ENCODE peak calls at places on chromosomes 16 and 17, in seven cellular contexts. G is amygdala; E is epithelial cell of prostate; W is tibial nerve; R is ascending aorta; N is activated T-cell treated with anti-CD3 and anti-CD28 coated beads, Interleukin-2, amount 50 U/mL, for 72 hours; L is AG08395. X is an unnamed sample.

GRCh38 chr17:29838961-29839360 is 91.1 kb downstream of the SSH2 start:
- DNase-seq in L (no peak), G (no peak), R (no peak), E (no peak), W (no peak), N (no peak), X (no peak)

GRCh38 chr17:17386143-17386800 is 83.1 kb downstream of the NT5M start:
- DNase-seq in W (no peak), L (no peak), G (no peak), R (no peak), N (no peak), E (no peak), X (no peak)

GRCh38 chr16:2190659-2191445 is 5.6 kb downstream of the CASKIN1 start:
- DNase-seq in G (peak), N (no peak), E (no peak), R (no peak), L (no peak), W (no peak), X (no peak)

GRCh38 chr16:75301804-75302203 is 50.4 kb upstream of the BCAR1 start:
- DNase-seq in N (no peak), G (no peak), L (peak), E (no peak), R (no peak), W (no peak), X (no peak)

GRCh38 chr16:7992616-7993015 is 597.7 kb downstream of the TMEM114 start:
- DNase-seq in R (no peak), N (no peak), W (no peak), E (no peak), L (no peak), G (no peak), X (no peak)

GRCh38 chr17:28985950-28986713 is 19.7 kb downstream of the SEZ6 start:
- DNase-seq in G (no peak), E (no peak), L (no peak), N (no peak), W (no peak), R (no peak), X (no peak)

GRCh38 chr16:85613609-85614337 is 651 bp downstream of the GSE1 start:
- DNase-seq in R (peak), G (peak), W (peak), N (peak), L (peak), E (no peak), X (peak)

GRCh38 chr17:45857977-45858708 is 13.5 kb downstream of the SPPL2C start:
- DNase-seq in R (no peak), L (peak), N (no peak), W (peak), G (no peak), E (no peak), X (no peak)

GRCh38 chr16:85286970-85287814 is 174.9 kb upstream of the CIBAR2 start:
- DNase-seq in N (no peak), L (peak), R (no peak), G (peak), E (no peak), W (no peak), X (peak)

GRCh38 chr17:21239680-21240374 is 13.4 kb downstream of the NATD1 start:
- DNase-seq in L (peak), N (no peak), G (no peak), R (no peak), W (no peak), E (no peak), X (no peak)

GRCh38 chr17:27236710-27237315 is 57.1 kb upstream of the WSB1 start:
- DNase-seq in G (no peak), L (peak), E (no peak), N (peak), W (peak), R (peak), X (peak)

GRCh38 chr17:28684963-28685362 is 23.0 kb downstream of the SUPT6H start:
- DNase-seq in R (no peak), G (peak), L (peak), N (no peak), W (peak), E (no peak), X (no peak)

GRCh38 chr16:30895592-30896202 is 717 bp upstream of the CTF1 start:
- DNase-seq in L (no peak), E (no peak), N (no peak), W (no peak), G (no peak), R (no peak), X (no peak)

GRCh38 chr17:36901506-36901905 is 35.8 kb upstream of the LHX1 start:
- DNase-seq in L (no peak), E (no peak), N (no peak), W (no peak), G (no peak), R (no peak), X (no peak)

GRCh38 chr17:1076299-1076981 is 79.5 kb downstream of the TIMM22 start:
- DNase-seq in N (no peak), R (no peak), L (no peak), E (no peak), W (no peak), G (no peak), X (no peak)

GRCh38 chr17:17757944-17758343 is 76.7 kb downstream of the RAI1 start:
- DNase-seq in E (no peak), L (no peak), G (no peak), W (no peak), R (no peak), N (no peak), X (no peak)

GRCh38 chr16:88618956-88619667 is 19.3 kb upstream of the IL17C start:
- DNase-seq in N (no peak), R (no peak), E (no peak), L (no peak), G (no peak), W (no peak), X (no peak)

GRCh38 chr17:39073916-39074315 is 77.5 kb downstream of the PLXDC1 start:
- DNase-seq in G (no peak), W (no peak), E (peak), L (no peak), R (no peak), N (no peak), X (no peak)

GRCh38 chr16:89696598-89697128 is 4.8 kb downstream of the SPATA2L start:
- DNase-seq in N (peak), R (no peak), E (no peak), G (no peak), L (no peak), W (no peak), X (no peak)

GRCh38 chr16:28844226-28844885 is 1.8 kb downstream of the TUFM start:
- DNase-seq in W (no peak), G (no peak), N (no peak), R (no peak), L (no peak), E (no peak), X (no peak)